ENCODE peak calls at places on chromosome 5, in six cellular contexts. K, F, H, L, N and D are unnamed samples.

GRCh38 chr5:68028131-68028727 is 187.3 kb upstream of the PIK3R1 start:
- DNase-seq in K (no peak), F (no peak), H (no peak), L (no peak), N (no peak), D (no peak)

GRCh38 chr5:2690293-2690692 is 61.2 kb downstream of the IRX2 start:
- DNase-seq in K (no peak), F (no peak), H (no peak), L (no peak), N (no peak), D (no peak)

GRCh38 chr5:159412284-159413046 is 82.2 kb upstream of the IL12B start:
- DNase-seq in K (peak; percentile 26), F (peak; percentile 12), H (no peak), L (no peak), N (no peak), D (peak; percentile 31)

GRCh38 chr5:103232393-103232999 is 26.1 kb upstream of the MACIR start:
- DNase-seq in K (no peak), F (no peak), H (peak; percentile 41), L (no peak), N (peak; percentile 32), D (no peak)

GRCh38 chr5:115751176-115751575 is 65.3 kb downstream of the CDO1 start:
- DNase-seq in K (no peak), F (no peak), H (no peak), L (no peak), N (no peak), D (no peak)

GRCh38 chr5:30937070-30937469 is 256.4 kb upstream of the CDH6 start:
- DNase-seq in K (no peak), F (no peak), H (no peak), L (no peak), N (no peak), D (no peak)

GRCh38 chr5:11977904-11978303 is 73.7 kb upstream of the CTNND2 start:
- DNase-seq in K (no peak), F (no peak), H (no peak), L (no peak), N (no peak), D (no peak)

GRCh38 chr5:170275376-170275994 is 22.1 kb downstream of the LCP2 start:
- DNase-seq in K (no peak), F (no peak), H (no peak), L (no peak), N (no peak), D (no peak)

GRCh38 chr5:74382864-74383618 is 257.5 kb downstream of the ENC1 start:
- DNase-seq in K (no peak), F (no peak), H (no peak), L (peak; percentile 78), N (no peak), D (no peak)

GRCh38 chr5:35436441-35437057 is 181.1 kb upstream of the SPEF2 start:
- DNase-seq in K (no peak), F (no peak), H (peak; percentile 47), L (no peak), N (peak; percentile 11), D (no peak)

GRCh38 chr5:103587185-103587748 is 24.7 kb upstream of the NUDT12 start:
- DNase-seq in K (no peak), F (no peak), H (peak; percentile 9), L (no peak), N (no peak), D (no peak)

GRCh38 chr5:59485629-59486439 is 407.7 kb downstream of the PDE4D start:
- DNase-seq in K (no peak), F (no peak), H (no peak), L (no peak), N (no peak), D (no peak)

GRCh38 chr5:102792705-102793104 is 37.6 kb downstream of the PAM start:
- DNase-seq in K (no peak), F (no peak), H (peak; percentile 12), L (no peak), N (no peak), D (no peak)

GRCh38 chr5:132411382-132411925 is 41.9 kb downstream of the SLC22A5 start:
- DNase-seq in K (peak; percentile 47), F (peak; percentile 58), H (no peak), L (no peak), N (no peak), D (no peak)

GRCh38 chr5:149618581-149619248 is 37.4 kb downstream of the ARHGEF37 start:
- DNase-seq in K (no peak), F (peak; percentile 47), H (peak; percentile 53), L (no peak), N (peak; percentile 79), D (no peak)

GRCh38 chr5:123785160-123786001 is 273.4 kb downstream of the CSNK1G3 start:
- DNase-seq in K (no peak), F (peak; percentile 11), H (no peak), L (no peak), N (no peak), D (no peak)

GRCh38 chr5:62331921-62332320 is 25.9 kb downstream of the KIF2A start:
- DNase-seq in K (no peak), F (no peak), H (no peak), L (no peak), N (no peak), D (no peak)

GRCh38 chr5:154077692-154078091 is 38.9 kb downstream of the MFAP3 start:
- DNase-seq in K (peak; percentile 67), F (no peak), H (no peak), L (no peak), N (no peak), D (peak; percentile 34)

GRCh38 chr5:137613554-137614265 is 114.6 kb upstream of the SPOCK1 start:
- DNase-seq in K (no peak), F (no peak), H (no peak), L (no peak), N (no peak), D (peak; percentile 50)

GRCh38 chr5:66864240-66864884 is 268.2 kb downstream of the MAST4 start:
- DNase-seq in K (no peak), F (no peak), H (peak; percentile 15), L (no peak), N (no peak), D (no peak)

GRCh38 chr5:66863343-66864170 is 267.4 kb downstream of the MAST4 start:
- DNase-seq in K (no peak), F (no peak), H (no peak), L (no peak), N (no peak), D (no peak)

GRCh38 chr5:66869347-66869746 is 273.2 kb downstream of the MAST4 start:
- DNase-seq in K (no peak), F (no peak), H (no peak), L (no peak), N (no peak), D (no peak)

GRCh38 chr5:66871651-66872050 is 275.5 kb downstream of the MAST4 start:
- DNase-seq in K (no peak), F (no peak), H (no peak), L (no peak), N (no peak), D (no peak)

GRCh38 chr5:66867622-66868322 is 271.6 kb downstream of the MAST4 start:
- DNase-seq in K (no peak), F (no peak), H (no peak), L (no peak), N (no peak), D (no peak)
- TF ChIP-seq EP300 in K (no peak), F (no peak), H (no peak), L (no peak), N (no peak), D (no peak)

GRCh38 chr5:134438268-134438622 is 26.6 kb upstream of the CDKN2AIPNL start:
- DNase-seq in K (no peak), F (no peak), H (no peak), L (no peak), N (no peak), D (no peak)
- TF ChIP-seq POLR2AphosphoS5 in K (no peak), F (no peak), H (no peak), L (no peak), N (no peak), D (no peak)

DNA sequence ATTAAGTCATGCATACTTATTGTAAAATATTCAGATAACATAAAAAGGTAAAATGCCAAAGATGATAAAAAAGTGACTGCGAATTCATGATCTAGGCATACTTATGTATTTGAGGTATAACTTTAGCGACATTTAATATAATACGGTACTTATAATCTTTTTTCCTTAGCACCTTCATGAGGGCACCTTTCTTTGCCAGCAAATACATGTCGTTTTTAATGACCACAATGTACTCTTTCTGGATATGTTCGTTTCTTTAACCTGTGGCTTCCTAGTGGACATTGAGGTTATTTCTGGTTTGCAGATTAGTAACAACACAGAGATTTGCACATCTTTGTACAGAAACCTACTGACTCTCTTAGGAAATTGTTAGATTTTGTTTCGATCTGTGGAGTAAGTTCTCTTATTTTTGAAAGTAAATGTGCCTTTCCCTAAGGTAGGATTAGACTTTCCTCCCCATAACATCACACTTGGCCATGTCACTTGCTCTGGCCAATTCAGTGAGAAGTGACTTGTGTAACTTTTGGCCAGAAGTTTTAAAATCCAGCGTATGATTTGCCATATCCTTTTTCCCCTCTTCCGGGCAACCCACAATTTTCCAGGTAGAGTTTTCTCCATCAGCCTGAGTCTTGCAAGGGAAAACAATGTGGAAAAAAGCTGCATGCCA is 24.4 kb downstream of the ANKRD33B start:
- DNase-seq in K (no peak), F (no peak), H (no peak), L (no peak), N (no peak), D (no peak)
- TF ChIP-seq EP300 in K (no peak), F (no peak), H (no peak), L (no peak), N (no peak), D (no peak)

GRCh38 chr5:56638061-56638621 is 177.2 kb upstream of the MAP3K1 start:
- DNase-seq in K (peak; percentile 73), F (no peak), H (peak; percentile 94), L (no peak), N (no peak), D (no peak)
- TF ChIP-seq POLR2AphosphoS5 in K (no peak), F (no peak), H (no peak), L (no peak), N (no peak), D (no peak)

DNA sequence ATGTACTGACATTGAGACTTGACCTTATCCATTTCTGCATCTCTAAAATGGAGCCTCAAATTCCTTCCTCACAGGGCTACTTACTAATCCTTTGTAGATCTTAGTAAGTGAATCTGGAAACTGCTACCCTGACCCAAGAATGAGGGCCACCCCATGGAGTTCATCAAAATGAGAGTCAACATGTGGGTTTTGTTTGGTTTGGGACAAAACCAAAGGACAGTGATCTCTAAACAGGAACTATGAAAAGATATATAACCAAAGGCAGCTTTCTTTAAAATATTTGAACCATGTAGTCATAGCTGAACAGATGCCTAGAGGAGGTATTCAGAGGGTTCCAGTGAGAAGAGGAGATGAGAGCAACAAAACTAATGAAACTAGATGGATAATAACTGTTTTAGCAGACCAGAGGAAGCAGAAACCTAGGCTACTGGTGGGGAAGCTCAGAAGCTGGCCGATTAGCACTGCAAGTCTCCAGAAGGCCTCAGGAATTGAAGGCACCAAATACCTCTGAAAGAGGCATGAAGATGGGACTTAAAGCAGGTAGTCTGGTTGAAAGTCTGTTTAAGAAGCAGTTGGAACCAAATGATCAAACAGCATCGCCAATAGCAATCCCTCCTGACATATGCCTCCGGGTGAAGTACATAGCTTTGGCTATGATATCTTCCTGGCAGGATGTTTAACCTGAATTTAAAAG is 45.8 kb downstream of the THOC3 start:
- DNase-seq in K (no peak), F (no peak), H (peak; percentile 41), L (no peak), N (peak; percentile 4), D (no peak)
- TF ChIP-seq EP300 in K (no peak), F (no peak), H (no peak), L (no peak), N (no peak), D (no peak)